ENCODE peak calls at places on chromosomes 4 and X, in ten cellular contexts. E is mammary epithelial cell; T is CD4-positive, CD25-positive, alpha-beta regulatory T cell; A is psoas muscle; Q is sigmoid colon; X is right lobe of liver; P is breast epithelium; B is AG04450; H is uterus; R is HepG2. D is an unnamed sample.

GRCh38 chrX:101482296-101482695 is 3.0 kb upstream of the ARMCX4 start:
- DNase-seq in Q (no peak), E (no peak), R (no peak), B (no peak), X (no peak), T (no peak), H (no peak), P (no peak), A (no peak), D (no peak)

GRCh38 chrX:46648660-46649059 is 75.1 kb downstream of the CHST7 start:
- DNase-seq in E (no peak), X (no peak), A (no peak), Q (no peak), B (no peak), P (no peak), T (no peak), H (no peak), R (no peak), D (no peak)

GRCh38 chr4:24915121-24915922 is 2.5 kb upstream of the CCDC149 start:
- DNase-seq in H (no peak), P (no peak), E (no peak), B (no peak), T (no peak), X (no peak), R (peak; percentile 6), A (no peak), Q (no peak), D (no peak)

GRCh38 chrX:23935116-23935515 is 27.3 kb downstream of the CXorf58 start:
- DNase-seq in B (no peak), R (no peak), H (no peak), Q (no peak), P (no peak), T (no peak), X (no peak), A (no peak), E (no peak), D (no peak)

GRCh38 chr4:89762311-89762710 is 74.7 kb downstream of the SNCA start:
- DNase-seq in B (no peak), Q (no peak), X (no peak), E (no peak), P (no peak), R (no peak), A (no peak), H (no peak), T (no peak), D (no peak)

GRCh38 chr4:15551740-15552446 is 82.2 kb downstream of the CC2D2A start:
- DNase-seq in X (no peak), P (no peak), B (no peak), H (no peak), Q (no peak), E (no peak), A (no peak), R (peak; percentile 39), T (no peak), D (no peak)

GRCh38 chrX:144681501-144681900 is 565.8 kb upstream of the SPANXN1 start:
- DNase-seq in A (no peak), X (no peak), Q (no peak), R (no peak), B (no peak), H (no peak), T (no peak), E (peak; percentile 69), P (no peak), D (no peak)

GRCh38 chr4:76597423-76597979 is 162.5 kb downstream of the SHROOM3 start:
- DNase-seq in X (no peak), T (no peak), P (no peak), A (no peak), E (no peak), R (no peak), Q (no peak), B (no peak), H (no peak), D (no peak)

GRCh38 chr4:165580379-165580905 is 201.6 kb downstream of the CPE start:
- DNase-seq in H (no peak), P (no peak), T (no peak), E (peak; percentile 100), X (no peak), A (no peak), R (no peak), Q (no peak), B (no peak), D (peak; percentile 3)

GRCh38 chrX:16771483-16772398 is 14.5 kb upstream of the TXLNG start:
- DNase-seq in A (no peak), E (peak; percentile 87), P (no peak), H (no peak), T (no peak), B (peak; percentile 39), X (no peak), Q (no peak), R (peak; percentile 86), D (no peak)

GRCh38 chrX:150365953-150366911 is 3.1 kb downstream of the MAMLD1 start:
- DNase-seq in E (peak; percentile 23), T (no peak), H (peak; percentile 54), P (peak; percentile 49), R (no peak), X (peak; percentile 63), Q (peak; percentile 78), A (peak; percentile 62), B (no peak), D (no peak)

GRCh38 chrX:71515039-71515398 is 17.9 kb upstream of the OGT start:
- DNase-seq in A (peak; percentile 73), T (no peak), R (no peak), E (no peak), X (no peak), B (no peak), H (peak; percentile 16), Q (no peak), P (no peak), D (no peak)

GRCh38 chr4:155433636-155434360 is 57.0 kb upstream of the MAP9 start:
- DNase-seq in X (no peak), R (no peak), B (no peak), A (no peak), H (no peak), T (no peak), Q (no peak), E (peak; percentile 89), P (no peak), D (no peak)

GRCh38 chr4:71294301-71294700 is 44.5 kb upstream of the SLC4A4 start:
- DNase-seq in Q (no peak), A (no peak), R (no peak), T (no peak), B (no peak), H (no peak), P (no peak), X (no peak), E (no peak), D (no peak)

GRCh38 chr4:3702551-3703221 is 63.5 kb upstream of the ADRA2C start:
- DNase-seq in H (no peak), A (peak; percentile 34), R (no peak), Q (peak; percentile 21), E (no peak), T (no peak), X (no peak), P (no peak), B (no peak), D (no peak)
- H3K27me3 ChIP-seq in H (no peaks in the 10 kb centered on the region), A (peaks cover 69% of the 10 kb centered on the region), R (peaks cover 13% of the 10 kb centered on the region), Q (peaks cover 33% of the 10 kb centered on the region), E (peaks cover 6% of the 10 kb centered on the region), T (no peaks in the 10 kb centered on the region), X (no peaks in the 10 kb centered on the region), P (peaks cover 72% of the 10 kb centered on the region), B (peaks cover 14% of the 10 kb centered on the region), D (no peaks in the 10 kb centered on the region)

GRCh38 chr4:37892641-37893040 is 1.8 kb downstream of the TBC1D1 start:
- DNase-seq in H (no peak), R (no peak), B (no peak), X (no peak), T (peak; percentile 24), E (no peak), Q (no peak), A (no peak), P (no peak), D (no peak)

GRCh38 chr4:37891221-37892159 is 606 bp downstream of the TBC1D1 start:
- DNase-seq in B (no peak), H (peak; percentile 48), E (peak; percentile 5), T (peak; percentile 65), X (peak; percentile 53), Q (peak; percentile 86), P (no peak), R (no peak), A (peak; percentile 74), D (no peak)

GRCh38 chr4:37893164-37893563 is 2.3 kb downstream of the TBC1D1 start:
- DNase-seq in X (no peak), H (no peak), B (no peak), Q (no peak), A (no peak), T (no peak), P (no peak), R (no peak), E (no peak), D (no peak)

GRCh38 chr4:37890501-37891220 is at the start of gene TBC1D1:
- DNase-seq in T (peak; percentile 23), Q (peak; percentile 93), X (peak; percentile 82), B (no peak), H (peak; percentile 66), E (peak; percentile 16), A (peak; percentile 94), R (no peak), P (no peak), D (no peak)

GRCh38 chr4:37889849-37890500 is 909 bp upstream of the TBC1D1 start:
- DNase-seq in Q (peak; percentile 89), T (no peak), X (peak; percentile 31), E (no peak), B (no peak), R (no peak), P (no peak), A (peak; percentile 59), H (peak; percentile 72), D (no peak)
- H3K27me3 ChIP-seq in Q (no peaks in the 10 kb centered on the region), T (no peaks in the 10 kb centered on the region), X (no peaks in the 10 kb centered on the region), E (peaks cover 11% of the 10 kb centered on the region), B (peaks cover 26% of the 10 kb centered on the region), R (peaks cover 1% of the 10 kb centered on the region), P (no peaks in the 10 kb centered on the region), A (no peaks in the 10 kb centered on the region), H (no peaks in the 10 kb centered on the region), D (no peaks in the 10 kb centered on the region)

DNA sequence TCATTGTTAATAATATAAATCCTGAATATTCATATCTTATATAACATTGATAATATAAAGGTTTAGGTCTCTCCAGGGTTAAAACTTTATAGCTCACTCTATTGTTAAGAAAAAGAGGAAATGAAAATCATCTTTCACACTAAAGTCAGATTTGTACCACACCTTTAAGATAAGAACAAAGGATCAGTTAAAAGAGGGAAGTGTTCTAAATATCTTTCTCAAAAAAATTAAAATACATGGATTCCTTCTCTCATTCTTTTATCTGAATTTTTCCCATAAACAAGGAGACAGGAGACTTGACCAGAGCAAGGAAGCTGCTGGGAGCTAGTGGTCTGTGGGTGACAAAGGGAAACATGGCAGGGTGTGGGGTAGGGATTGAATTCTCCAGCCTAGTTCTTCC is 323.0 kb upstream of the CPXCR1 start:
- DNase-seq in A (no peak), X (no peak), R (no peak), Q (no peak), P (no peak), H (no peak), E (no peak), B (no peak), T (no peak), D (no peak)
- H3K27me3 ChIP-seq in A (no peaks in the 10 kb centered on the region), X (no peaks in the 10 kb centered on the region), R (no peaks in the 10 kb centered on the region), Q (no peaks in the 10 kb centered on the region), P (peaks cover 19% of the 10 kb centered on the region), H (no peaks in the 10 kb centered on the region), E (no peaks in the 10 kb centered on the region), B (no peaks in the 10 kb centered on the region), T (no peaks in the 10 kb centered on the region), D (no peaks in the 10 kb centered on the region)

DNA sequence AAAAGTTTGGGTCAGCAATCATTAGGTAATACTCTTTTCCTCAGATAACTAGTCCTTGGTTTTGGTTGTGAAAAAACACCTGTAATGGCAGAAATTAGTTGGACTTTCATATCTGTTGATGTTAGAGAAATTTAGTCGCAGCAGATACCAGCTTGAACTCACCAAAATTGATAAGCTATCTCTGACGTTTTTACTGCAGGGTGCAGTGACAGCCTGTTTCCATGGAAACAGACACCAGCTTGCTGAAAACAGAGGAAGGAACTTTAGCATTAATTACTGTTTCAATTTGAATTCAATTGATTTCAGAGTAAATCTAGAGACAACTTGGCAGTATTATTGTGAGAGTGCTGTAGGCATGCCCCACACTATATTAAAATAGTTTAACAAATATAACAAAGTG is 246.5 kb downstream of the PPP1R2C start:
- DNase-seq in T (peak; percentile 71), H (no peak), B (no peak), R (no peak), E (no peak), P (no peak), Q (no peak), A (no peak), X (no peak), D (no peak)
- H3K27me3 ChIP-seq in T (no peaks in the 10 kb centered on the region), H (no peaks in the 10 kb centered on the region), B (no peaks in the 10 kb centered on the region), R (no peaks in the 10 kb centered on the region), E (no peaks in the 10 kb centered on the region), P (peaks cover 10% of the 10 kb centered on the region), Q (no peaks in the 10 kb centered on the region), A (no peaks in the 10 kb centered on the region), X (no peaks in the 10 kb centered on the region), D (no peaks in the 10 kb centered on the region)

D was measured in thoracic aorta.